ENCODE peak calls at places on chromosome 21, in ten cellular contexts. D is NCI-H460; A is activated CD8-positive, alpha-beta memory T cell treated with anti-CD3 and anti-CD28 coated beads, Interleukin-2, amount 50 U/mL, for 48 hours; F is amygdala; J is colonic mucosa; Y is germinal center; M is RWPE1; L is GM18507; O is Karpas-422; T is HTR-8/SVneo. K is an unnamed sample.

GRCh38 chr21:40049031-40049958 is 182.1 kb downstream of the PCP4 start:
- DNase-seq in M (peak), T (no peak), O (no peak), L (no peak), Y (no peak), J (no peak), D (no peak), A (no peak), F (no peak), K (no peak)

GRCh38 chr21:29257701-29258100 is 41.0 kb upstream of the BACH1 start:
- DNase-seq in M (no peak), L (no peak), O (no peak), J (no peak), T (no peak), A (no peak), Y (no peak), D (no peak), F (no peak), K (no peak)

GRCh38 chr21:43953028-43953427 is 59.1 kb upstream of the TRAPPC10 start:
- DNase-seq in O (no peak), M (no peak), J (no peak), L (no peak), A (no peak), Y (no peak), D (no peak), F (no peak), T (no peak), K (no peak)

GRCh38 chr21:46054447-46054846 is 43.5 kb upstream of the COL6A2 start:
- DNase-seq in T (no peak), M (no peak), A (peak), F (no peak), J (no peak), Y (no peak), D (no peak), O (no peak), L (no peak), K (no peak)

GRCh38 chr21:33897098-33897497 is 18.5 kb downstream of the ATP5PO start:
- DNase-seq in M (no peak), L (no peak), Y (no peak), D (no peak), T (no peak), J (no peak), O (no peak), A (no peak), F (no peak), K (no peak)

GRCh38 chr21:45598109-45598508 is 45.4 kb upstream of the PCBP3 start:
- DNase-seq in M (no peak), L (no peak), A (no peak), Y (no peak), D (no peak), O (no peak), F (no peak), J (no peak), T (no peak), K (no peak)

GRCh38 chr21:38478782-38479181 is 19.5 kb downstream of the ERG start:
- DNase-seq in A (no peak), J (no peak), L (no peak), M (peak), F (no peak), Y (no peak), O (no peak), D (no peak), T (peak), K (no peak)

GRCh38 chr21:42208801-42209490 is 10.0 kb upstream of the ABCG1 start:
- DNase-seq in Y (no peak), A (no peak), J (no peak), D (no peak), T (no peak), F (no peak), O (no peak), M (no peak), L (no peak), K (no peak)

GRCh38 chr21:33760641-33761103 is 118.4 kb downstream of the ITSN1 start:
- DNase-seq in L (no peak), M (no peak), D (no peak), J (no peak), T (no peak), A (no peak), F (no peak), O (no peak), Y (no peak), K (no peak)

GRCh38 chr21:45602106-45602505 is 41.4 kb upstream of the PCBP3 start:
- DNase-seq in J (no peak), Y (no peak), O (no peak), T (no peak), F (no peak), L (no peak), D (no peak), A (no peak), M (no peak), K (no peak)

GRCh38 chr21:36232641-36233040 is 76.0 kb downstream of the DOP1B start:
- DNase-seq in L (no peak), T (no peak), Y (no peak), J (no peak), F (no peak), D (no peak), M (no peak), O (no peak), A (no peak), K (no peak)

GRCh38 chr21:45132841-45133573 is 58.6 kb downstream of the ADARB1 start:
- DNase-seq in J (no peak), Y (no peak), M (no peak), F (no peak), O (no peak), L (no peak), A (no peak), D (no peak), T (no peak), K (no peak)

GRCh38 chr21:21268061-21268471 is 269.9 kb downstream of the NCAM2 start:
- DNase-seq in L (no peak), J (no peak), Y (no peak), M (no peak), T (no peak), F (no peak), O (no peak), A (no peak), D (peak), K (no peak)

GRCh38 chr21:43318841-43319781 is 107.8 kb downstream of the SIK1 start:
- DNase-seq in D (peak), M (peak), T (peak), Y (peak), A (no peak), F (no peak), L (no peak), O (peak), J (no peak), K (peak)

GRCh38 chr21:14115646-14116045 is 95.1 kb downstream of the LIPI start:
- DNase-seq in M (no peak), Y (no peak), D (no peak), T (no peak), O (no peak), A (no peak), J (no peak), F (no peak), L (no peak), K (no peak)

GRCh38 chr21:30227633-30228404 is 11.9 kb upstream of the CLDN8 start:
- DNase-seq in A (no peak), D (peak), Y (no peak), L (no peak), O (no peak), F (no peak), J (peak), T (peak), M (peak), K (no peak)

K was measured in OCI-LY7.